ENCODE peak calls at places on chromosome 17, in ten cellular contexts. R is gastrocnemius medialis, D is AG09319, Q is sigmoid colon, A is mammary epithelial cell, F is thoracic aorta, U is thyroid gland, S is progenitor cell of endocrine pancreas, I is neural crest cell, X is stomach. L is an unnamed sample.

GRCh38 chr17:34757106-34757505 is 177.7 kb downstream of the TMEM132E start:
- DNase-seq in R (no peak), D (no peak), Q (peak), A (no peak), F (no peak), U (no peak), S (no peak), I (no peak), X (no peak), L (no peak)

GRCh38 chr17:55437165-55437605 is 15.6 kb upstream of the MMD start:
- DNase-seq in R (no peak), D (no peak), Q (no peak), A (no peak), F (no peak), U (peak), S (no peak), I (no peak), X (no peak), L (no peak)

GRCh38 chr17:65794572-65794971 is 233.1 kb upstream of the AXIN2 start:
- DNase-seq in R (no peak), D (no peak), Q (no peak), A (peak), F (no peak), U (peak), S (no peak), I (no peak), X (peak), L (peak)

GRCh38 chr17:60525347-60525623 is 757 bp downstream of the APPBP2 start:
- DNase-seq in R (no peak), D (no peak), Q (peak), A (no peak), F (no peak), U (peak), S (no peak), I (no peak), X (no peak), L (peak)

GRCh38 chr17:76492250-76492988 is 8.8 kb downstream of the RHBDF2 start:
- DNase-seq in R (no peak), D (no peak), Q (no peak), A (no peak), F (no peak), U (peak), S (no peak), I (no peak), X (no peak), L (no peak)

GRCh38 chr17:36008998-36009665 is 7.8 kb upstream of the CCL15 start:
- DNase-seq in R (no peak), D (no peak), Q (no peak), A (peak), F (no peak), U (no peak), S (no peak), I (no peak), X (no peak), L (peak)

GRCh38 chr17:33686171-33686570 is 393.1 kb upstream of the ASIC2 start:
- DNase-seq in R (no peak), D (no peak), Q (no peak), A (no peak), F (no peak), U (no peak), S (peak), I (peak), X (no peak), L (no peak)

GRCh38 chr17:8892338-8892690 is 24.8 kb upstream of the PIK3R6 start:
- DNase-seq in R (no peak), D (no peak), Q (no peak), A (no peak), F (no peak), U (no peak), S (no peak), I (no peak), X (no peak), L (no peak)

GRCh38 chr17:41530062-41531048 is 2.2 kb upstream of the KRT19 start:
- DNase-seq in R (no peak), D (peak), Q (no peak), A (peak), F (peak), U (peak), S (no peak), I (no peak), X (peak), L (peak)

GRCh38 chr17:81342062-81342699 is 47.1 kb upstream of the SLC38A10 start:
- DNase-seq in R (no peak), D (no peak), Q (no peak), A (peak), F (no peak), U (no peak), S (no peak), I (no peak), X (no peak), L (peak)

GRCh38 chr17:37708008-37708615 is 36.7 kb downstream of the HNF1B start:
- DNase-seq in R (no peak), D (no peak), Q (no peak), A (no peak), F (no peak), U (no peak), S (no peak), I (no peak), X (peak), L (no peak)

GRCh38 chr17:78013683-78014467 is 55.4 kb downstream of the TNRC6C start:
- DNase-seq in R (no peak), D (peak), Q (peak), A (peak), F (no peak), U (peak), S (no peak), I (peak), X (peak), L (peak)

GRCh38 chr17:41392278-41392677 is 5.1 kb downstream of the KRT31 start:
- DNase-seq in R (no peak), D (no peak), Q (no peak), A (peak), F (no peak), U (no peak), S (no peak), I (no peak), X (no peak), L (peak)

GRCh38 chr17:71202449-71202848 is 918.4 kb upstream of the SOX9 start:
- DNase-seq in R (no peak), D (no peak), Q (no peak), A (no peak), F (no peak), U (no peak), S (no peak), I (no peak), X (no peak), L (no peak)

GRCh38 chr17:49365667-49366066 is 3.6 kb upstream of the ZNF652 start:
- DNase-seq in R (no peak), D (no peak), Q (no peak), A (no peak), F (no peak), U (peak), S (no peak), I (no peak), X (no peak), L (no peak)

GRCh38 chr17:6710317-6710716 is 2.9 kb downstream of the SLC13A5 start:
- DNase-seq in R (no peak), D (no peak), Q (no peak), A (no peak), F (no peak), U (no peak), S (no peak), I (no peak), X (no peak), L (no peak)
- TF ChIP-seq CTCF in R (no peak), D (no peak), Q (no peak), A (no peak), F (no peak), U (no peak), S (no peak), I (no peak), X (no peak), L (no peak)

GRCh38 chr17:7484964-7485377 is 805 bp downstream of the POLR2A start:
- DNase-seq in R (no peak), D (no peak), Q (no peak), A (no peak), F (no peak), U (no peak), S (no peak), I (no peak), X (no peak), L (no peak)
- TF ChIP-seq CTCF in R (no peak), D (peak), Q (no peak), A (peak), F (no peak), U (no peak), S (peak), I (no peak), X (no peak), L (peak)

DNA sequence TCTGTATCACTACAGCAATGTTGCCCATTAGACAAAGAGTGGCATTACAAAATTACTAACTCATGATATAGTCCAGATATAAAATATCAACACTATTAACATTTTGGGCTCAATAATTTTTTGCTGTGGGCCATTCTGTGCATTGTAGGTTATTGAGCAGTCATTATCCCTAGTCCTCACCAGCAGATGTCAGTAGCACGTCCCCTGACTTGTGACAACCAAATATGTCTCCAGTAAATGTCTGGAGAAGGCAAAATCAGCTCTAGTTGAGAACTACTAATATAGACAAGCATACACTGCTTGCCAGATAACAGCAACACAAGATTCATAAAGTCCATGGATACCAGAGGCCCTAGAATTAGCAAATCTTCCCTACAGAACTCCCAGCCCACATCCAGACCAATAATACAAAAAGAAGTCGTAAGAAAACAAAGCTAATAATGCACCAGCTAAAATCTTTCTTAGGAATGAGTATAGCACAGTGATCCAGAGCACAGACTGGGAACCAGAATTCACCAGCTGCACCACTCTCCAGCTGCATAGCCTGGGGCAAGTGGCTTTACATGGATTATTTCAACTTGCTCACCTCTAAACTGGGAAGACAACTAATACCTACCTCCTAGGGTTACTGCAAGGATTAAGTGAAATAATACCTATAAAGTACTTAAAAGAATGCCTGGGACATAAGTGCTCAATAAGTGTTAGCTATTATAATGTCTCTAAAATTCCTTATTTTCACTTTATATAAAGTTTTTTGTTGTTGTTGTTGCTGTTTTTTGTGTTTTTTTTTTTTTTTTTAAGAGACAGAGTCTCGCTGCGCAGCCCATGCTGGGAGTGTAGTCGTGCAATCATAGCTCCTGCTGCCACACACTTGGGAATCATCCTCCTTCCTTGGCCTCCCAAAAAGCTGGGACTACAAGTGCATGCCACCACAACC is 23.7 kb downstream of the HELZ start:
- DNase-seq in R (peak), D (no peak), Q (no peak), A (peak), F (no peak), U (peak), S (no peak), I (no peak), X (no peak), L (peak)
- TF ChIP-seq CTCF in R (peak), D (peak), Q (peak), A (peak), F (peak), U (peak), S (peak), I (peak), X (peak), L (peak)

GRCh38 chr17:45851464-45851863 is 6.8 kb downstream of the SPPL2C start:
- DNase-seq in R (no peak), D (no peak), Q (no peak), A (no peak), F (no peak), U (no peak), S (no peak), I (no peak), X (no peak), L (no peak)
- TF ChIP-seq CTCF in R (no peak), D (no peak), Q (no peak), A (no peak), F (no peak), U (no peak), S (no peak), I (no peak), X (no peak), L (no peak)

DNA sequence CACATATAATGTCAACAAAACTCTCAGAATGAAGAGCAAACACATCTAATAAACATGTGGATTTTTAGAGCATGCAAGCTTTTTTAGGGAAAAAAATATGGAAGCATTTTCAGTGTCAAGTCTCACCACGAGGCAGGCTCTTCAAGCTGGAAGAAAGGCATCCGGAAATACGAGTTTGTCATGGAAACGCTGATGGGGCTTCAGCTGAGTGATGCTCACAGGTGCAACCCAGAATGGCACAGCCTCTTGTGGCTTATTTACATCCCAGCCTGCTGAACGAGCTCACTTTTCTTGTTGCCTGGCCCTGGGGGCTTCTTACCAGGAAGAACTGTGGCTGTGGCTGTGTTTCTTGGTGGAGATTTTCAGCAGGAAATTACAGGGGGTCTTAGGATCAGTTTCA is 24.1 kb upstream of the DYNLL2 start:
- DNase-seq in R (no peak), D (no peak), Q (no peak), A (no peak), F (no peak), U (no peak), S (no peak), I (no peak), X (no peak), L (no peak)
- TF ChIP-seq CTCF in R (no peak), D (no peak), Q (no peak), A (no peak), F (no peak), U (no peak), S (no peak), I (no peak), X (no peak), L (no peak)

GRCh38 chr17:17781591-17782424 is 55.0 kb downstream of the SREBF1 start:
- DNase-seq in R (peak), D (peak), Q (peak), A (no peak), F (no peak), U (peak), S (peak), I (peak), X (peak), L (peak)

GRCh38 chr17:17782425-17783120 is 54.2 kb downstream of the SREBF1 start:
- DNase-seq in R (no peak), D (no peak), Q (no peak), A (no peak), F (no peak), U (peak), S (peak), I (peak), X (peak), L (no peak)

GRCh38 chr17:17783121-17783824 is 53.5 kb downstream of the SREBF1 start:
- DNase-seq in R (peak), D (no peak), Q (no peak), A (peak), F (no peak), U (peak), S (peak), I (peak), X (peak), L (no peak)

GRCh38 chr17:17779015-17779611 is 57.7 kb downstream of the SREBF1 start:
- DNase-seq in R (no peak), D (no peak), Q (no peak), A (no peak), F (no peak), U (no peak), S (no peak), I (no peak), X (no peak), L (no peak)

GRCh38 chr17:17780941-17781590 is 55.7 kb downstream of the SREBF1 start:
- DNase-seq in R (no peak), D (no peak), Q (peak), A (no peak), F (no peak), U (peak), S (peak), I (peak), X (peak), L (peak)
- TF ChIP-seq CTCF in R (no peak), D (no peak), Q (peak), A (peak), F (peak), U (no peak), S (peak), I (peak), X (no peak), L (peak)